ENCODE peak calls at places on chromosomes 16 and 17, in nine cellular contexts. P, K, B, V, T, E, C, I and Z are unnamed samples.

GRCh38 chr17:42311240-42312034 is 23.1 kb downstream of the STAT5A start:
- DNase-seq in P (no peak), K (no peak), B (peak; percentile 64), V (no peak), T (no peak), E (peak; percentile 59), C (peak; percentile 92), I (no peak), Z (no peak)

GRCh38 chr16:2663553-2664521 is 18.5 kb upstream of the KCTD5 start:
- DNase-seq in P (no peak), K (peak; percentile 81), B (no peak), V (no peak), T (no peak), E (peak; percentile 41), C (peak; percentile 42), I (peak; percentile 92), Z (no peak)

GRCh38 chr17:35727635-35728034 is 3.8 kb upstream of the RASL10B start:
- DNase-seq in P (no peak), K (no peak), B (no peak), V (no peak), T (no peak), E (no peak), C (no peak), I (no peak), Z (no peak)

GRCh38 chr16:50879873-50880695 is 138.2 kb downstream of the CYLD start:
- DNase-seq in P (no peak), K (no peak), B (peak; percentile 77), V (peak; percentile 73), T (peak; percentile 73), E (no peak), C (peak; percentile 57), I (peak; percentile 23), Z (no peak)

GRCh38 chr17:70343134-70343533 is 173.8 kb downstream of the KCNJ2 start:
- DNase-seq in P (no peak), K (no peak), B (no peak), V (no peak), T (no peak), E (no peak), C (no peak), I (no peak), Z (no peak)

GRCh38 chr17:17420561-17421269 is 56.1 kb upstream of the MED9 start:
- DNase-seq in P (no peak), K (no peak), B (no peak), V (no peak), T (no peak), E (no peak), C (no peak), I (no peak), Z (no peak)

GRCh38 chr17:31598921-31599571 is 207.6 kb downstream of the RAB11FIP4 start:
- DNase-seq in P (no peak), K (peak; percentile 27), B (no peak), V (no peak), T (no peak), E (no peak), C (peak; percentile 64), I (no peak), Z (no peak)

GRCh38 chr16:56329887-56330286 is 95.5 kb downstream of the AMFR start:
- DNase-seq in P (no peak), K (peak; percentile 22), B (no peak), V (no peak), T (no peak), E (no peak), C (no peak), I (no peak), Z (no peak)

GRCh38 chr16:27199747-27200146 is 3.6 kb upstream of the KDM8 start:
- DNase-seq in P (no peak), K (no peak), B (no peak), V (no peak), T (no peak), E (peak; percentile 4), C (no peak), I (peak; percentile 42), Z (peak; percentile 69)

GRCh38 chr17:68868708-68869107 is 86.5 kb downstream of the ABCA8 start:
- DNase-seq in P (no peak), K (peak; percentile 48), B (no peak), V (no peak), T (no peak), E (peak; percentile 14), C (no peak), I (no peak), Z (no peak)

GRCh38 chr16:70688266-70688742 is 2.5 kb upstream of the MTSS2 start:
- DNase-seq in P (no peak), K (no peak), B (peak; percentile 60), V (no peak), T (no peak), E (peak; percentile 16), C (no peak), I (no peak), Z (no peak)

GRCh38 chr17:80989586-80989913 is 2.1 kb upstream of the CHMP6 start:
- DNase-seq in P (no peak), K (peak; percentile 44), B (no peak), V (no peak), T (no peak), E (no peak), C (no peak), I (no peak), Z (no peak)

GRCh38 chr16:12620150-12620549 is 183.5 kb downstream of the CPPED1 start:
- DNase-seq in P (no peak), K (no peak), B (no peak), V (no peak), T (no peak), E (no peak), C (no peak), I (no peak), Z (no peak)
- H3K4me2 ChIP-seq in P (no peak overlapping the region), K (no peak overlapping the region), B (no peak overlapping the region), V (no peak overlapping the region), T (no peak overlapping the region), E (no peak overlapping the region), C (no peak overlapping the region), I (no peak overlapping the region), Z (no peak overlapping the region)

GRCh38 chr16:53999841-54000240 is 286.7 kb downstream of the IRX3 start:
- DNase-seq in P (no peak), K (no peak), B (no peak), V (no peak), T (no peak), E (peak; percentile 75), C (no peak), I (no peak), Z (no peak)
- H3K4me2 ChIP-seq in P (no peak overlapping the region), K (no peak overlapping the region), B (no peak overlapping the region), V (no peak overlapping the region), T (no peak overlapping the region), E (no peak overlapping the region), C (no peak overlapping the region), I (no peak overlapping the region), Z (no peak overlapping the region)

GRCh38 chr16:54588026-54588425 is 301.4 kb upstream of the IRX3 start:
- DNase-seq in P (no peak), K (no peak), B (no peak), V (no peak), T (no peak), E (no peak), C (no peak), I (no peak), Z (no peak)
- H3K4me2 ChIP-seq in P (no peak overlapping the region), K (no peak overlapping the region), B (no peak overlapping the region), V (no peak overlapping the region), T (no peak overlapping the region), E (no peak overlapping the region), C (no peak overlapping the region), I (no peak overlapping the region), Z (no peak overlapping the region)

GRCh38 chr16:28603381-28604185 is 6.3 kb downstream of the SULT1A1 start:
- DNase-seq in P (no peak), K (no peak), B (no peak), V (no peak), T (no peak), E (no peak), C (no peak), I (no peak), Z (no peak)
- H3K4me2 ChIP-seq in P (no peak overlapping the region), K (no peak overlapping the region), B (no peak overlapping the region), V (no peak overlapping the region), T (no peak overlapping the region), E (no peak overlapping the region), C (no peak overlapping the region), I (no peak overlapping the region), Z (no peak overlapping the region)

DNA sequence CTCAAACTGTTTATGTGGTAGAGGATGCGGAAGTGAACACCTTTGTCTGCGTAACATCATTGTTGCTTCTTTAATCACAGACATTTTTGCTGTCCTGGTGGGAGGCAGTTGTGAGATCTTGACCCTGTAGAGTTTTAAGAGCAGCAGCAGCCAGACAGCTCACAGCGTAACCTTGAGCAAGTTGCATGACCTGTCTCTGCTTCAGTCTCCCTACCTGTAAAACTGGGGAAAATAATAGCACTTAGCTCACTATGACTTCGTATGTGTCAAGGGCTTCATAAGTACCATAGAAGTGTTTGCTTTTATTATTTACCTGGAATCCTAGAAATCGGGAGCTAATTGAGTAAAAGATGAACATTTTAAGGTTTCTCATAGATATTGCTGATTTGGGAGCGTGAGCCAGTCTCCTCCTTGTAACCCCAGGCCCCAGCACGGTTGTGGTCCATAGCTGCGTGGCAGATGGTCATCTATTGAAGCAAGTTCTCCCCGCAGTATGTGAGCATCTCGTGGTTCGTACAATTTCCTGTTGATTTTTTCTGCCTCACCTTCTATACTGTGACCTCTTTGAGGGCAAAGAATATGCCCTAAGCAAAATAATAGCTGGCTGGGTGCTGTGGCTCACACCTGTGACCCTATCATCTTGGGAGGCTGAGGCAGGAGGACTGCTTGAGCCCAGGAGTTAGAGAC is 34.4 kb downstream of the GPRC5B start:
- DNase-seq in P (no peak), K (no peak), B (no peak), V (no peak), T (no peak), E (no peak), C (no peak), I (no peak), Z (no peak)
- H3K4me2 ChIP-seq in P (no peak overlapping the region), K (no peak overlapping the region), B (no peak overlapping the region), V (no peak overlapping the region), T (no peak overlapping the region), E (no peak overlapping the region), C (no peak overlapping the region), I (no peak overlapping the region), Z (no peak overlapping the region)

GRCh38 chr17:10197721-10198508 is 491 bp downstream of the GAS7 start:
- DNase-seq in P (no peak), K (no peak), B (peak; percentile 54), V (no peak), T (no peak), E (no peak), C (peak; percentile 44), I (no peak), Z (peak; percentile 37)
- H3K4me2 ChIP-seq in P (peak overlapping the region; percentile 98), K (no peak overlapping the region), B (peak overlapping the region; percentile 93), V (peak overlapping the region; percentile 100), T (peak overlapping the region; percentile 72), E (peak overlapping the region; percentile 83), C (peak overlapping the region; percentile 95), I (peak overlapping the region; percentile 30), Z (peak overlapping the region; percentile 88)